ENCODE peak calls at places on chromosomes 7 and 10, in nine cellular contexts. K is lower lobe of right lung, Z is left lung, G is RWPE1, P is pancreas, W is fibroblast of lung, H is stomach, U is thoracic aorta, V is astrocyte. Y is an unnamed sample.
A peak's percentile ranks its signal among the peaks of the same experiment; 100 is the strongest.

GRCh38 chr10:16779375-16779774 is 37.8 kb downstream of the RSU1 start:
- DNase-seq in K (no peak), Z (no peak), G (no peak), P (no peak), W (no peak), H (no peak), U (no peak), V (no peak), Y (no peak)

GRCh38 chr7:44196450-44196872 is 4.3 kb upstream of the YKT6 start:
- DNase-seq in K (no peak), Z (no peak), G (no peak), P (no peak), W (peak; percentile 62), H (no peak), U (no peak), V (no peak), Y (peak; percentile 37)

GRCh38 chr7:7757576-7757975 is 39.2 kb upstream of the RPA3 start:
- DNase-seq in K (no peak), Z (no peak), G (no peak), P (no peak), W (no peak), H (no peak), U (no peak), V (no peak), Y (no peak)

GRCh38 chr10:63699785-63700184 is 178.6 kb downstream of the REEP3 start:
- DNase-seq in K (no peak), Z (no peak), G (no peak), P (peak; percentile 53), W (peak; percentile 74), H (no peak), U (no peak), V (peak; percentile 72), Y (peak; percentile 52)

GRCh38 chr7:100614308-100614861 is 2.0 kb downstream of the MOSPD3 start:
- DNase-seq in K (no peak), Z (no peak), G (no peak), P (no peak), W (no peak), H (no peak), U (no peak), V (no peak), Y (no peak)

GRCh38 chr7:131753620-131754222 is 197.3 kb upstream of the PODXL start:
- DNase-seq in K (no peak), Z (no peak), G (peak; percentile 13), P (no peak), W (no peak), H (no peak), U (no peak), V (no peak), Y (no peak)

GRCh38 chr7:99573257-99573656 is 14.8 kb downstream of the ZNF655 start:
- DNase-seq in K (no peak), Z (no peak), G (no peak), P (no peak), W (no peak), H (no peak), U (no peak), V (no peak), Y (no peak)

GRCh38 chr10:235921-236320 is 100.7 kb downstream of the ZMYND11 start:
- DNase-seq in K (no peak), Z (no peak), G (no peak), P (no peak), W (no peak), H (no peak), U (no peak), V (no peak), Y (no peak)

GRCh38 chr10:32111585-32111984 is 55.4 kb upstream of the KIF5B start:
- DNase-seq in K (no peak), Z (no peak), G (no peak), P (no peak), W (peak; percentile 4), H (no peak), U (no peak), V (peak; percentile 4), Y (no peak)

GRCh38 chr10:117188399-117188798 is 8.9 kb upstream of the KCNK18 start:
- DNase-seq in K (no peak), Z (no peak), G (no peak), P (no peak), W (no peak), H (no peak), U (no peak), V (no peak), Y (no peak)

GRCh38 chr7:130276796-130277762 is 10.4 kb downstream of the CPA2 start:
- DNase-seq in K (no peak), Z (no peak), G (peak; percentile 65), P (no peak), W (peak; percentile 72), H (no peak), U (no peak), V (peak; percentile 86), Y (peak; percentile 63)

GRCh38 chr10:24727811-24728210 is 4.1 kb upstream of the ARHGAP21 start:
- DNase-seq in K (no peak), Z (no peak), G (no peak), P (no peak), W (no peak), H (no peak), U (no peak), V (no peak), Y (no peak)

GRCh38 chr7:149845257-149845980 is 7.2 kb downstream of the ZNF862 start:
- DNase-seq in K (no peak), Z (no peak), G (no peak), P (no peak), W (peak; percentile 20), H (no peak), U (no peak), V (no peak), Y (no peak)

GRCh38 chr10:22251751-22252285 is 34.0 kb upstream of the EBLN1 start:
- DNase-seq in K (peak; percentile 77), Z (peak; percentile 81), G (peak; percentile 30), P (peak; percentile 64), W (peak; percentile 59), H (peak; percentile 49), U (no peak), V (peak; percentile 38), Y (no peak)

GRCh38 chr10:77393821-77394501 is 243.6 kb downstream of the KCNMA1 start:
- DNase-seq in K (no peak), Z (no peak), G (peak; percentile 36), P (no peak), W (no peak), H (no peak), U (no peak), V (no peak), Y (peak; percentile 76)

GRCh38 chr10:77034795-77035194 is 602.8 kb downstream of the KCNMA1 start:
- DNase-seq in K (no peak), Z (no peak), G (no peak), P (no peak), W (no peak), H (no peak), U (no peak), V (no peak), Y (no peak)

GRCh38 chr10:30384051-30384674 is 35.1 kb upstream of the MTPAP start:
- DNase-seq in K (no peak), Z (no peak), G (no peak), P (no peak), W (no peak), H (no peak), U (no peak), V (no peak), Y (no peak)

GRCh38 chr10:30387646-30388243 is 38.7 kb upstream of the MTPAP start:
- DNase-seq in K (no peak), Z (no peak), G (peak; percentile 56), P (no peak), W (no peak), H (no peak), U (no peak), V (peak; percentile 63), Y (peak; percentile 58)

GRCh38 chr10:30386801-30387588 is 37.9 kb upstream of the MTPAP start:
- DNase-seq in K (no peak), Z (no peak), G (peak; percentile 40), P (no peak), W (no peak), H (no peak), U (no peak), V (peak; percentile 38), Y (peak; percentile 93)

GRCh38 chr10:30383366-30383765 is 34.3 kb upstream of the MTPAP start:
- DNase-seq in K (no peak), Z (no peak), G (no peak), P (no peak), W (peak; percentile 18), H (no peak), U (no peak), V (peak; percentile 41), Y (no peak)

GRCh38 chr10:30384791-30385201 is 35.7 kb upstream of the MTPAP start:
- DNase-seq in K (no peak), Z (no peak), G (peak; percentile 24), P (no peak), W (peak; percentile 48), H (no peak), U (no peak), V (peak; percentile 14), Y (peak; percentile 61)
- TF ChIP-seq CTCF in K (peak; percentile 47), Z (peak; percentile 23), G (peak; percentile 22), P (no peak), W (peak; percentile 39), H (no peak), U (no peak), V (no peak), Y (peak; percentile 69)

GRCh38 chr7:34136698-34137097 is 231.4 kb downstream of the BMPER start:
- DNase-seq in K (no peak), Z (no peak), G (no peak), P (no peak), W (no peak), H (no peak), U (no peak), V (no peak), Y (no peak)
- H3K27ac ChIP-seq in K (no peak overlapping the region), Z (no peak overlapping the region), G (no peak overlapping the region), P (no peak overlapping the region), W (no peak overlapping the region), H (no peak overlapping the region), U (no peak overlapping the region), V (no peak overlapping the region), Y (no peak overlapping the region)

DNA sequence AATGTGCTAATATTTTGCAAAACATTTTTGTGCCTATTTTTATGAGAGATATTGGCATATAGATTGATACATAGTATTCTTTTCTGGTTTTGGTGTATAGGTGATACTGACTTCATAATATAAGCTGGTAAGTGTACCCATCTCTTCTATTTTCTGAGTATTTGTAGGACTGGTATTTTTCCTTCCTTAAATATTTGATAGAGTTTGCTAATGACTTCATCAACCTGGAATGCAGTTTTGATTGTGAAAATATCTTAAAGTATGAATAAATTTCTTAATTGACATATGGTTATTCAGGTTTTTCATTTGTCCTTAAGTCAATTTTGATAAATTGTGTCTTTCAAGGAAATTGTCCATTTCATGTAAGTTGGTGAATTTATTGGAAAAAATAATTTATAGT is 6.1 kb upstream of the SCRN1 start:
- DNase-seq in K (no peak), Z (no peak), G (no peak), P (no peak), W (no peak), H (no peak), U (no peak), V (no peak), Y (no peak)
- TF ChIP-seq CTCF in K (no peak), Z (no peak), G (no peak), P (no peak), W (no peak), H (no peak), U (no peak), V (no peak), Y (no peak)

DNA sequence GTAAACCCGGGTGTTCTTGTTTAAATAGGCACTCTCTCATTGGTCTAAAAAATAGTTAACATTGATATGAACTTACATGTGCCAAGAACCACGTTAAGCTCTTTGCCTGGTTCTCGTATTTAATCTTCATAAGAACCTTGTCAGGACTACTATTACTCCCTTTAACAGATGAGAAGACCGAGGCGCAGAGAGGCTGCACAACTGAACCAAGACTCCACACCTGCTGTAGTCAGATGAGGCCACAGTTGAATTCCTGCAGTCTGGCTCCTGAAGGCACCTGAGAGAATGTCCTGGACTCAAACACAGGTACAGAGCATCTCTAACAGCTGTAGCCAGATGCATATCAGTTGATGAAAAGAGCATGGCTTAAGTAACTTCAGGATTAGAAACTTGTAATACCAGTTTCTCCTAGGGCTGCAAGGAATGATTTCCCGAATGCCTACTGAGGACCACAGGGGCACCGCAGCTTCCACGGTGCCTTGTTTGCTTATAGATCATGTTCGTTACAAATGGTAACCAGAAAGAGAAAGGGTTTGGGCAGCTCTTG is 9.5 kb downstream of the DDC start:
- DNase-seq in K (no peak), Z (no peak), G (no peak), P (no peak), W (no peak), H (no peak), U (no peak), V (no peak), Y (no peak)
- H3K27ac ChIP-seq in K (no peak overlapping the region), Z (no peak overlapping the region), G (no peak overlapping the region), P (no peak overlapping the region), W (no peak overlapping the region), H (no peak overlapping the region), U (no peak overlapping the region), V (no peak overlapping the region), Y (no peak overlapping the region)

Y was measured in foreskin keratinocyte.